ENCODE peak calls at places on chromosomes 1 and 21, in five cellular contexts. K, J, X, D and W are unnamed samples.
A peak's percentile ranks its signal among the peaks of the same experiment; 100 is the strongest.

GRCh38 chr1:181103404-181103803 is 14.9 kb downstream of the IER5 start:
- DNase-seq in D (no peak), K (no peak), X (no peak), J (no peak), W (no peak)

GRCh38 chr21:44525431-44526095 is 14.4 kb downstream of the KRTAP10-1 start:
- DNase-seq in K (no peak), D (no peak), J (no peak), X (no peak), W (no peak)

GRCh38 chr1:174963547-174964125 is 36.1 kb upstream of the CACYBP start:
- DNase-seq in K (no peak), J (no peak), X (no peak), D (no peak), W (no peak)

GRCh38 chr21:42153746-42154145 is 65.2 kb upstream of the ABCG1 start:
- DNase-seq in J (no peak), K (no peak), D (no peak), X (no peak), W (no peak)

GRCh38 chr1:56577859-56578663 is 1.3 kb downstream of the PLPP3 start:
- DNase-seq in J (no peak), K (no peak), X (peak; percentile 70), D (no peak), W (no peak)

GRCh38 chr1:33119532-33120217 is 38.7 kb downstream of the AZIN2 start:
- DNase-seq in D (no peak), X (peak; percentile 39), J (no peak), K (no peak), W (no peak)

GRCh38 chr21:30044447-30045064 is 104.8 kb upstream of the GRIK1 start:
- DNase-seq in D (no peak), X (no peak), K (peak; percentile 2), J (no peak), W (peak; percentile 4)

GRCh38 chr1:244319283-244320132 is 132.2 kb downstream of the ADSS2 start:
- DNase-seq in K (no peak), X (no peak), D (no peak), J (peak; percentile 77), W (no peak)

GRCh38 chr1:183702087-183702812 is 49.1 kb upstream of the APOBEC4 start:
- DNase-seq in K (no peak), X (no peak), D (peak; percentile 4), J (no peak), W (no peak)

GRCh38 chr1:61851849-61852692 is 109.8 kb downstream of the PATJ start:
- DNase-seq in J (peak; percentile 17), X (no peak), D (peak; percentile 50), K (peak; percentile 78), W (no peak)

GRCh38 chr1:158117854-158118691 is 62.6 kb upstream of the CD1D start:
- DNase-seq in K (no peak), J (no peak), D (peak; percentile 11), X (no peak), W (no peak)

GRCh38 chr1:116166011-116166571 is 54.9 kb downstream of the MAB21L3 start:
- DNase-seq in J (no peak), K (no peak), D (no peak), X (no peak), W (no peak)

GRCh38 chr1:12602633-12603024 is 15.4 kb downstream of the DHRS3 start:
- DNase-seq in X (no peak), D (no peak), J (no peak), K (no peak), W (no peak)

GRCh38 chr1:33055210-33055991 is 18.7 kb upstream of the AK2 start:
- DNase-seq in J (peak; percentile 21), D (peak; percentile 59), X (peak; percentile 75), K (peak; percentile 66), W (peak; percentile 85)

GRCh38 chr1:48019714-48020315 is 22.6 kb upstream of the TRABD2B start:
- DNase-seq in J (no peak), D (no peak), X (peak; percentile 64), K (no peak), W (no peak)

GRCh38 chr21:45249626-45250025 is 38.1 kb downstream of the POFUT2 start:
- DNase-seq in J (no peak), K (no peak), X (no peak), D (no peak), W (no peak)

GRCh38 chr1:220925707-220926106 is 46.5 kb downstream of the HLX start:
- DNase-seq in J (no peak), D (no peak), X (no peak), K (no peak), W (no peak)

GRCh38 chr1:152224093-152224492 is at the start of gene HRNR:
- DNase-seq in J (no peak), X (no peak), D (no peak), K (no peak), W (no peak)

GRCh38 chr21:36540700-36541099 is 60.8 kb upstream of the CLDN14 start:
- DNase-seq in K (no peak), X (no peak), D (no peak), J (no peak), W (no peak)

GRCh38 chr1:93615201-93616150 is 66.2 kb downstream of the BCAR3 start:
- DNase-seq in J (peak; percentile 14), X (no peak), D (peak; percentile 92), K (no peak), W (no peak)

GRCh38 chr1:228341450-228341813 is 65.2 kb downstream of the TRIM11 start:
- DNase-seq in J (no peak), K (no peak), X (no peak), D (no peak), W (no peak)

GRCh38 chr1:5826601-5827000 is 165.6 kb downstream of the NPHP4 start:
- DNase-seq in X (no peak), D (no peak), J (no peak), K (no peak), W (no peak)

GRCh38 chr1:15413563-15414449 is 4.1 kb downstream of the EFHD2 start:
- DNase-seq in K (no peak), J (no peak), X (no peak), D (no peak), W (no peak)

GRCh38 chr1:30191154-30191702 is 532.2 kb downstream of the MATN1 start:
- DNase-seq in X (peak; percentile 54), K (no peak), J (peak; percentile 77), D (no peak), W (no peak)

GRCh38 chr1:199452627-199453026 is 574.9 kb upstream of the NR5A2 start:
- DNase-seq in X (no peak), D (no peak), J (no peak), K (no peak), W (no peak)

GRCh38 chr1:192485692-192486436 is 89.7 kb upstream of the RGS1 start:
- DNase-seq in X (peak; percentile 86), D (peak; percentile 68), J (no peak), K (peak; percentile 68), W (no peak)

GRCh38 chr1:235429143-235429542 is 61.9 kb downstream of the TBCE start:
- DNase-seq in X (no peak), K (no peak), J (no peak), D (no peak), W (no peak)

GRCh38 chr1:62159940-62160348 is 34.7 kb upstream of the L1TD1 start:
- DNase-seq in K (no peak), J (no peak), D (no peak), X (no peak), W (no peak)

GRCh38 chr1:162196387-162196786 is 126.9 kb downstream of the NOS1AP start:
- DNase-seq in D (no peak), X (no peak), K (no peak), J (no peak), W (no peak)

GRCh38 chr1:156795787-156796186 is 20.9 kb downstream of the SH2D2A start:
- DNase-seq in X (no peak), K (no peak), J (no peak), D (no peak), W (no peak)

GRCh38 chr1:90579212-90579802 is 137.8 kb downstream of the BARHL2 start:
- DNase-seq in J (peak; percentile 4), K (peak; percentile 10), X (no peak), D (no peak), W (peak; percentile 24)

GRCh38 chr1:118783095-118783758 is 204.9 kb downstream of the TBX15 start:
- DNase-seq in X (no peak), D (no peak), K (no peak), J (no peak), W (no peak)

GRCh38 chr1:147890177-147890790 is 12.3 kb upstream of the GJA8 start:
- DNase-seq in X (peak; percentile 79), J (peak; percentile 6), D (no peak), K (peak; percentile 45), W (no peak)

GRCh38 chr21:44370027-44370735 is 16.8 kb downstream of the TRPM2 start:
- DNase-seq in K (no peak), D (no peak), J (no peak), X (peak; percentile 48), W (no peak)